ENCODE peak calls at places on chromosomes 3 and 15, in eight cellular contexts. X, Q, C, E, Y, L, B and J are unnamed samples.

GRCh38 chr3:133745981-133746721 is at the start of gene TF:
- DNase-seq in X (no peak), B (no peak), L (no peak), E (no peak), Y (no peak), C (peak), Q (no peak), J (no peak)

GRCh38 chr15:34366271-34367043 is 539 bp downstream of the LPCAT4 start:
- DNase-seq in Q (peak), E (no peak), B (peak), C (peak), Y (peak), L (peak), X (peak), J (no peak)

GRCh38 chr3:153051427-153052095 is 110.5 kb upstream of the RAP2B start:
- DNase-seq in Y (no peak), L (no peak), X (no peak), E (no peak), C (peak), Q (no peak), B (no peak), J (no peak)

GRCh38 chr15:40344631-40345120 is 3.9 kb upstream of the CCDC9B start:
- DNase-seq in C (no peak), B (peak), Y (peak), E (no peak), Q (no peak), X (peak), L (peak), J (peak)

GRCh38 chr3:106683931-106684330 is 693.3 kb upstream of the CCDC54 start:
- DNase-seq in L (no peak), Q (no peak), X (no peak), Y (no peak), C (no peak), E (no peak), B (no peak), J (no peak)

GRCh38 chr3:60490992-60491391 is 760.3 kb downstream of the FHIT start:
- DNase-seq in B (no peak), C (no peak), L (no peak), X (no peak), Q (no peak), Y (no peak), E (no peak), J (no peak)

GRCh38 chr15:82300883-82301282 is 38.3 kb downstream of the SAXO2 start:
- DNase-seq in C (no peak), Y (no peak), X (no peak), B (no peak), Q (no peak), E (no peak), L (no peak), J (no peak)

GRCh38 chr3:137110392-137110996 is 152.7 kb downstream of the IL20RB start:
- DNase-seq in Q (no peak), L (peak), X (no peak), E (no peak), C (no peak), B (peak), Y (peak), J (peak)

GRCh38 chr3:58260733-58261132 is 23.1 kb downstream of the ABHD6 start:
- DNase-seq in L (no peak), E (no peak), Y (no peak), X (no peak), Q (no peak), C (no peak), B (no peak), J (no peak)

GRCh38 chr3:183265713-183266417 is 12.8 kb downstream of the B3GNT5 start:
- DNase-seq in E (no peak), C (no peak), Q (no peak), X (peak), Y (no peak), L (peak), B (no peak), J (no peak)

GRCh38 chr15:73460662-73461061 is 17.7 kb downstream of the REC114 start:
- DNase-seq in B (no peak), E (no peak), L (no peak), C (no peak), Q (no peak), X (no peak), Y (no peak), J (no peak)

GRCh38 chr3:67642734-67643133 is 11.7 kb downstream of the SUCLG2 start:
- DNase-seq in B (no peak), X (no peak), Y (no peak), E (no peak), C (no peak), Q (no peak), L (no peak), J (no peak)